ENCODE peak calls at places on chromosomes 1 and 21, in six cellular contexts. One of them, this sample, is unnamed.
A peak's percentile ranks its signal among the peaks of the same experiment; 100 is the strongest.

GRCh38 chr1:243294723-243295121 is 38.9 kb downstream of the SDCCAG8 start:
- DNase-seq in K562: no peak
- DNase-seq in colonic mucosa: no peak
- DNase-seq in spleen: no peak
- DNase-seq in cardiac muscle cell: no peak
- DNase-seq in CD8-positive, alpha-beta T cell: no peak
- DNase-seq in this sample: no peak

GRCh38 chr1:178538192-178538916 is 25.4 kb downstream of the TEX35 start:
- DNase-seq in K562: no peak
- DNase-seq in colonic mucosa: no peak
- DNase-seq in spleen: no peak
- DNase-seq in cardiac muscle cell: no peak
- DNase-seq in CD8-positive, alpha-beta T cell: no peak
- DNase-seq in this sample: no peak

GRCh38 chr1:92365378-92366044 is 66.7 kb downstream of the RPAP2 start:
- DNase-seq in K562: no peak
- DNase-seq in CD8-positive, alpha-beta T cell: no peak
- DNase-seq in colonic mucosa: no peak
- DNase-seq in spleen: no peak
- DNase-seq in cardiac muscle cell: no peak
- DNase-seq in this sample: no peak

GRCh38 chr1:159996653-159997052 is 35.1 kb downstream of the PIGM start:
- DNase-seq in spleen: no peak
- DNase-seq in cardiac muscle cell: peak; percentile 42
- DNase-seq in K562: no peak
- DNase-seq in colonic mucosa: no peak
- DNase-seq in CD8-positive, alpha-beta T cell: no peak
- DNase-seq in this sample: no peak

GRCh38 chr1:207240325-207241095 is 81.0 kb upstream of the CD55 start:
- DNase-seq in CD8-positive, alpha-beta T cell: no peak
- DNase-seq in spleen: no peak
- DNase-seq in colonic mucosa: no peak
- DNase-seq in K562: no peak
- DNase-seq in cardiac muscle cell: no peak
- DNase-seq in this sample: no peak

GRCh38 chr1:202192770-202193613 is 607 bp upstream of the LGR6 start:
- DNase-seq in CD8-positive, alpha-beta T cell: peak; percentile 36
- DNase-seq in K562: peak; percentile 85
- DNase-seq in cardiac muscle cell: peak; percentile 80
- DNase-seq in spleen: peak; percentile 89
- DNase-seq in colonic mucosa: peak; percentile 56
- DNase-seq in this sample: peak; percentile 91

GRCh38 chr1:8284167-8284566 is 33.7 kb upstream of the SLC45A1 start:
- DNase-seq in cardiac muscle cell: no peak
- DNase-seq in CD8-positive, alpha-beta T cell: no peak
- DNase-seq in spleen: no peak
- DNase-seq in K562: no peak
- DNase-seq in colonic mucosa: no peak
- DNase-seq in this sample: no peak

GRCh38 chr1:118564961-118565360 is 379.9 kb upstream of the SPAG17 start:
- DNase-seq in cardiac muscle cell: no peak
- DNase-seq in spleen: no peak
- DNase-seq in colonic mucosa: no peak
- DNase-seq in K562: no peak
- DNase-seq in CD8-positive, alpha-beta T cell: no peak
- DNase-seq in this sample: no peak

GRCh38 chr1:51829058-51829457 is 49.5 kb downstream of the NRDC start:
- DNase-seq in cardiac muscle cell: no peak
- DNase-seq in CD8-positive, alpha-beta T cell: no peak
- DNase-seq in K562: no peak
- DNase-seq in spleen: no peak
- DNase-seq in colonic mucosa: no peak
- DNase-seq in this sample: no peak

GRCh38 chr1:30757196-30757949 is at the start of gene LAPTM5:
- DNase-seq in cardiac muscle cell: no peak
- DNase-seq in CD8-positive, alpha-beta T cell: peak; percentile 56
- DNase-seq in colonic mucosa: peak; percentile 64
- DNase-seq in K562: no peak
- DNase-seq in spleen: peak; percentile 98
- DNase-seq in this sample: no peak
- H3K4me3 ChIP-seq in cardiac muscle cell: no peak within 1 kb of the TSS
- H3K4me3 ChIP-seq in CD8-positive, alpha-beta T cell: peak within 1 kb of the TSS; percentile 87
- H3K4me3 ChIP-seq in colonic mucosa: peak within 1 kb of the TSS; percentile 23
- H3K4me3 ChIP-seq in K562: peak within 1 kb of the TSS; percentile 0
- H3K4me3 ChIP-seq in spleen: peak within 1 kb of the TSS; percentile 70
- H3K4me3 ChIP-seq in this sample: no peak within 1 kb of the TSS

GRCh38 chr1:5110508-5110907 is 456.1 kb downstream of the AJAP1 start:
- DNase-seq in cardiac muscle cell: no peak
- DNase-seq in spleen: no peak
- DNase-seq in CD8-positive, alpha-beta T cell: no peak
- DNase-seq in K562: no peak
- DNase-seq in colonic mucosa: no peak
- DNase-seq in this sample: no peak

GRCh38 chr1:5105744-5106143 is 451.3 kb downstream of the AJAP1 start:
- DNase-seq in spleen: no peak
- DNase-seq in CD8-positive, alpha-beta T cell: no peak
- DNase-seq in cardiac muscle cell: no peak
- DNase-seq in K562: no peak
- DNase-seq in colonic mucosa: no peak
- DNase-seq in this sample: no peak

GRCh38 chr1:5111581-5111980 is 457.2 kb downstream of the AJAP1 start:
- DNase-seq in colonic mucosa: no peak
- DNase-seq in cardiac muscle cell: no peak
- DNase-seq in spleen: no peak
- DNase-seq in K562: no peak
- DNase-seq in CD8-positive, alpha-beta T cell: no peak
- DNase-seq in this sample: no peak

GRCh38 chr1:5108740-5109139 is 454.3 kb downstream of the AJAP1 start:
- DNase-seq in spleen: no peak
- DNase-seq in cardiac muscle cell: no peak
- DNase-seq in K562: no peak
- DNase-seq in CD8-positive, alpha-beta T cell: no peak
- DNase-seq in colonic mucosa: no peak
- DNase-seq in this sample: no peak

GRCh38 chr1:5109652-5110051 is 455.2 kb downstream of the AJAP1 start:
- DNase-seq in cardiac muscle cell: no peak
- DNase-seq in CD8-positive, alpha-beta T cell: no peak
- DNase-seq in spleen: no peak
- DNase-seq in colonic mucosa: no peak
- DNase-seq in K562: no peak
- DNase-seq in this sample: no peak
- H3K27me3 ChIP-seq in cardiac muscle cell: no peaks in the 10 kb centered on the region
- H3K27me3 ChIP-seq in CD8-positive, alpha-beta T cell: no peaks in the 10 kb centered on the region
- H3K27me3 ChIP-seq in spleen: no peaks in the 10 kb centered on the region
- H3K27me3 ChIP-seq in colonic mucosa: no peaks in the 10 kb centered on the region
- H3K27me3 ChIP-seq in K562: no peaks in the 10 kb centered on the region
- H3K27me3 ChIP-seq in this sample: no peaks in the 10 kb centered on the region

DNA sequence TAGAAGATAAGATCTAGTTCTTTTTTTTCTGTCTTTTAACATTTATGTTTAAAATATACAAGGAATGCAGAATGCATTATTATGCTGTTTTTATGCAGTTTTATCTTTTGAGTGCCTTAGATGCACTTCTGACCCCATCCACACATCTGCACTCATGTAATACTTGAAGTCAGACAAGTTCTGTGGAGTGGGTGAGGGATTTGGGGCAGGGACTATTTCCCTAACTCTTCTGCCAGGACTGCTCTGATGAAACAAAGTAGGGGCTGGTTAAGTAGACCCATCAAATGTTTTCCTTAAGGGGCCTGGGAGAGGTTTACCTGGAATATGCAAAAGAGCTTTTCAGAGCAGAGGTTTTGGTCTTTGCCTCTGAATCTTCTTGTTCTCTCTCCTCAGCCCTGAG is 11.4 kb downstream of the TRNAU1AP start:
- DNase-seq in K562: no peak
- DNase-seq in CD8-positive, alpha-beta T cell: no peak
- DNase-seq in cardiac muscle cell: no peak
- DNase-seq in colonic mucosa: no peak
- DNase-seq in spleen: no peak
- DNase-seq in this sample: no peak
- H3K36me3 ChIP-seq in K562: peaks cover 76% of the 10 kb centered on the region
- H3K36me3 ChIP-seq in CD8-positive, alpha-beta T cell: peaks cover 39% of the 10 kb centered on the region
- H3K36me3 ChIP-seq in cardiac muscle cell: peaks cover 57% of the 10 kb centered on the region
- H3K36me3 ChIP-seq in colonic mucosa: no peaks in the 10 kb centered on the region
- H3K36me3 ChIP-seq in spleen: peaks cover 10% of the 10 kb centered on the region
- H3K36me3 ChIP-seq in this sample: peaks cover 28% of the 10 kb centered on the region

GRCh38 chr1:169586067-169586394 is 250 bp downstream of the F5 start:
- DNase-seq in spleen: no peak
- DNase-seq in colonic mucosa: no peak
- DNase-seq in CD8-positive, alpha-beta T cell: no peak
- DNase-seq in cardiac muscle cell: no peak
- DNase-seq in K562: no peak
- DNase-seq in this sample: no peak

GRCh38 chr1:169585184-169585583 is 1.1 kb downstream of the F5 start:
- DNase-seq in CD8-positive, alpha-beta T cell: no peak
- DNase-seq in colonic mucosa: no peak
- DNase-seq in K562: no peak
- DNase-seq in cardiac muscle cell: no peak
- DNase-seq in spleen: no peak
- DNase-seq in this sample: no peak

GRCh38 chr1:169588112-169588511 is 1.8 kb upstream of the F5 start:
- DNase-seq in spleen: no peak
- DNase-seq in cardiac muscle cell: no peak
- DNase-seq in colonic mucosa: no peak
- DNase-seq in K562: no peak
- DNase-seq in CD8-positive, alpha-beta T cell: no peak
- DNase-seq in this sample: no peak

GRCh38 chr1:169584483-169585144 is 1.7 kb downstream of the F5 start:
- DNase-seq in CD8-positive, alpha-beta T cell: no peak
- DNase-seq in colonic mucosa: no peak
- DNase-seq in K562: no peak
- DNase-seq in spleen: no peak
- DNase-seq in cardiac muscle cell: no peak
- DNase-seq in this sample: no peak

DNA sequence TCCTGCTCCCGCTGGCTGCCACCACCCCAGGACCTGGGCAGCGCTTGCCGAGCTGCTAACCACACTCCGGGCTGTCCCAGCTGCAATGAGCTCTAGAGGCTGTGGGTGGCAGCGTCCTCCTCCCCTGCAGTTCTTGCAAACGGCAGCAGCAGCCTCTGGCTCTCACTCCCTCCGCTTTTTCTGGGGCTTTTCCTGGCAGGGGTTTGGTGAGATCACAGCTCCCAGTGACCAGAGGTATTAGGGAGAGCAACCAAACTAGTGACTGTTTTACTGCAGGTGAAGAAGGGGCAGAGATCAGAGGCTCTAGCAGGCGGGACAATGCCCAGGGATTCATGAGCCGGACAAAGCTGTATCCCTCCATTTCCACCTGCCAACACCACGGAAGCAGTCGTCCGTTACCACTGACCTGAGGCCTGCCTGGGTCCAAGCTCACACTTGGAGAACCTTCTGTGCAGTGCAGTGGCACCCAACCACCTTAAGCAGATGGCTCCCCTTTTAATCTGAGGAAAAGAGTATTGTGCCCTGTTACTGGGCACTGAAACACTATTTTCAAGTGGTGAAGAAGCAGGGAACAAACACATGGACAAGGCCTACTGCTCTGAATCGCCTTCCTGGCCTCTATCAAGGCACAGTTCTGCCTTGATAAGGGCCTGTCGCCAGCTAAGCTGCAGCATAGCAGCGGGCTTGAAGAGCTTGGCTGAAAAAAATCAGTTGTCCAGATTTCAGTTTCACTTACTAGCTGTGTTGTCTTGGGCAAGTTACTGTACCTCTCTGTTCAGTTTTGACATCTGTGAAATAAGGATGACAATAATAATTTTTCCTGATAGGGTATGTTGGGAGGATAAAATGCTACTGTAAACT is at the start of gene F5:
- DNase-seq in cardiac muscle cell: peak; percentile 86
- DNase-seq in CD8-positive, alpha-beta T cell: peak; percentile 60
- DNase-seq in colonic mucosa: peak; percentile 66
- DNase-seq in spleen: peak; percentile 93
- DNase-seq in K562: peak; percentile 17
- DNase-seq in this sample: peak; percentile 67
- H3K4me3 ChIP-seq in cardiac muscle cell: no peak within 1 kb of the TSS
- H3K4me3 ChIP-seq in CD8-positive, alpha-beta T cell: peak within 1 kb of the TSS; percentile 32
- H3K4me3 ChIP-seq in colonic mucosa: no peak within 1 kb of the TSS
- H3K4me3 ChIP-seq in spleen: peak within 1 kb of the TSS; percentile 17
- H3K4me3 ChIP-seq in K562: no peak within 1 kb of the TSS
- H3K4me3 ChIP-seq in this sample: no peak within 1 kb of the TSS

DNA sequence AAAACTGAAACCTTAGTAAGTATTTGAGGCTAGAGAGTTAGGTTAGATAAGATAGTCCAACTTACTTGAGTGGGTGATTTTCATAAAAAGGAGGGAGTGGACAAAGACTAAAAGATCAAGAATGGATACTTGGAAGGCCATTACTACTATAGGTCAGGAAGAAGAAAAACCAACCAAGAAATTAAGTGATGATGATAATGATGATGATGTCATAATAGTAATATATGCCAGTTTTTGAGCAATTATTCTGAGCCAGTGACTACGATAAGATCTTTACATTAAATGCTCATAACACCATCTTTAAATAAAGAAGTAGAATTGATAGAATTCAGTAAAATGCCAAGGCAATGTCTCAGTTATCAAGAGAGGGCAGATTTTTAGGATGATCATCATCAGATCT is 430.7 kb upstream of the ADAMTS5 start:
- DNase-seq in cardiac muscle cell: no peak
- DNase-seq in CD8-positive, alpha-beta T cell: no peak
- DNase-seq in spleen: no peak
- DNase-seq in colonic mucosa: no peak
- DNase-seq in K562: no peak
- DNase-seq in this sample: no peak
- H3K27me3 ChIP-seq in cardiac muscle cell: no peaks in the 10 kb centered on the region
- H3K27me3 ChIP-seq in CD8-positive, alpha-beta T cell: no peaks in the 10 kb centered on the region
- H3K27me3 ChIP-seq in spleen: no peaks in the 10 kb centered on the region
- H3K27me3 ChIP-seq in colonic mucosa: no peaks in the 10 kb centered on the region
- H3K27me3 ChIP-seq in K562: no peaks in the 10 kb centered on the region
- H3K27me3 ChIP-seq in this sample: no peaks in the 10 kb centered on the region

GRCh38 chr1:168035345-168035744 is 98.5 kb upstream of the MPC2 start:
- DNase-seq in spleen: no peak
- DNase-seq in cardiac muscle cell: no peak
- DNase-seq in CD8-positive, alpha-beta T cell: no peak
- DNase-seq in colonic mucosa: no peak
- DNase-seq in K562: no peak
- DNase-seq in this sample: no peak

GRCh38 chr1:168032048-168032447 is 95.2 kb upstream of the MPC2 start:
- DNase-seq in K562: no peak
- DNase-seq in colonic mucosa: no peak
- DNase-seq in CD8-positive, alpha-beta T cell: no peak
- DNase-seq in cardiac muscle cell: no peak
- DNase-seq in spleen: no peak
- DNase-seq in this sample: no peak

GRCh38 chr1:168031627-168032026 is 94.8 kb upstream of the MPC2 start:
- DNase-seq in K562: no peak
- DNase-seq in spleen: no peak
- DNase-seq in cardiac muscle cell: no peak
- DNase-seq in colonic mucosa: no peak
- DNase-seq in CD8-positive, alpha-beta T cell: no peak
- DNase-seq in this sample: no peak
- H3K36me3 ChIP-seq in K562: peaks cover 35% of the 10 kb centered on the region
- H3K36me3 ChIP-seq in spleen: no peaks in the 10 kb centered on the region
- H3K36me3 ChIP-seq in cardiac muscle cell: peaks cover 10% of the 10 kb centered on the region
- H3K36me3 ChIP-seq in colonic mucosa: no peaks in the 10 kb centered on the region
- H3K36me3 ChIP-seq in CD8-positive, alpha-beta T cell: no peaks in the 10 kb centered on the region
- H3K36me3 ChIP-seq in this sample: no peaks in the 10 kb centered on the region

GRCh38 chr21:34004013-34004938 is 69.1 kb upstream of the MRPS6 start:
- DNase-seq in cardiac muscle cell: no peak
- DNase-seq in CD8-positive, alpha-beta T cell: no peak
- DNase-seq in K562: no peak
- DNase-seq in colonic mucosa: no peak
- DNase-seq in spleen: no peak
- DNase-seq in this sample: no peak
- H3K4me3 ChIP-seq in cardiac muscle cell: no peak overlapping the region
- H3K4me3 ChIP-seq in CD8-positive, alpha-beta T cell: no peak overlapping the region
- H3K4me3 ChIP-seq in K562: no peak overlapping the region
- H3K4me3 ChIP-seq in colonic mucosa: no peak overlapping the region
- H3K4me3 ChIP-seq in spleen: no peak overlapping the region
- H3K4me3 ChIP-seq in this sample: no peak overlapping the region